ENCODE peak calls at places on chromosomes 5 and 9, in seven cellular contexts. J is Ammon's horn; K is NCI-H2029; P is amniotic epithelial cell; A is stimulated activated CD8-positive, alpha-beta memory T cell treated with anti-CD3 and anti-CD28 coated beads, Interleukin-4, amount 100 ng/mL, for 48 hours; U is left ventricle myocardium inferior; C is LHCN-M2. O is an unnamed sample.

GRCh38 chr9:20630241-20630943 is 8.1 kb upstream of the MLLT3 start:
- DNase-seq in J (no peak), K (no peak), P (peak; percentile 9), A (no peak), U (no peak), C (no peak), O (no peak)

GRCh38 chr5:83357621-83358231 is 113.8 kb upstream of the VCAN start:
- DNase-seq in J (no peak), K (no peak), P (no peak), A (no peak), U (no peak), C (no peak), O (no peak)

GRCh38 chr5:99177796-99178195 is 249.0 kb upstream of the CHD1 start:
- DNase-seq in J (no peak), K (no peak), P (no peak), A (no peak), U (no peak), C (no peak), O (no peak)

GRCh38 chr9:3346549-3346948 is 179.3 kb downstream of the RFX3 start:
- DNase-seq in J (no peak), K (no peak), P (no peak), A (no peak), U (no peak), C (no peak), O (no peak)

GRCh38 chr5:1111727-1112289 is at the start of gene SLC12A7:
- DNase-seq in J (no peak), K (peak; percentile 52), P (no peak), A (peak; percentile 73), U (peak; percentile 71), C (no peak), O (peak; percentile 79)

GRCh38 chr5:72387985-72388384 is 67.8 kb downstream of the PTCD2 start:
- DNase-seq in J (no peak), K (no peak), P (peak; percentile 73), A (no peak), U (no peak), C (peak; percentile 90), O (no peak)

GRCh38 chr5:73540192-73540591 is 25.2 kb downstream of the ANKRA2 start:
- DNase-seq in J (no peak), K (no peak), P (peak; percentile 63), A (no peak), U (no peak), C (peak; percentile 73), O (peak; percentile 2)

GRCh38 chr9:92506184-92506857 is 24.0 kb upstream of the ASPN start:
- DNase-seq in J (peak; percentile 41), K (no peak), P (peak; percentile 94), A (no peak), U (no peak), C (peak; percentile 82), O (no peak)

GRCh38 chr5:163645421-163646416 is 140.3 kb downstream of the MAT2B start:
- DNase-seq in J (no peak), K (no peak), P (no peak), A (no peak), U (no peak), C (no peak), O (no peak)

GRCh38 chr5:119031047-119031886 is 39.6 kb upstream of the DMXL1 start:
- DNase-seq in J (no peak), K (no peak), P (no peak), A (no peak), U (no peak), C (no peak), O (no peak)

GRCh38 chr9:127187231-127187956 is 65.0 kb upstream of the ANGPTL2 start:
- DNase-seq in J (no peak), K (peak; percentile 38), P (peak; percentile 99), A (no peak), U (peak; percentile 54), C (peak; percentile 97), O (no peak)

GRCh38 chr5:113683211-113683610 is 169.7 kb downstream of the YTHDC2 start:
- DNase-seq in J (no peak), K (no peak), P (no peak), A (no peak), U (no peak), C (no peak), O (no peak)

GRCh38 chr9:110444911-110445310 is 107.2 kb upstream of the TXNDC8 start:
- DNase-seq in J (no peak), K (no peak), P (peak; percentile 98), A (no peak), U (no peak), C (peak; percentile 97), O (no peak)

GRCh38 chr9:73753171-73753570 is 601.5 kb downstream of the ANXA1 start:
- DNase-seq in J (no peak), K (no peak), P (peak; percentile 42), A (no peak), U (no peak), C (no peak), O (no peak)

GRCh38 chr9:111961575-111961974 is 65.0 kb downstream of the UGCG start:
- DNase-seq in J (peak; percentile 29), K (peak; percentile 96), P (no peak), A (no peak), U (no peak), C (peak; percentile 96), O (peak; percentile 94)

GRCh38 chr5:77563475-77563874 is 71.4 kb upstream of the WDR41 start:
- DNase-seq in J (no peak), K (peak; percentile 72), P (peak; percentile 31), A (no peak), U (no peak), C (no peak), O (no peak)

GRCh38 chr5:80231243-80231642 is 24.6 kb downstream of the SERINC5 start:
- DNase-seq in J (no peak), K (no peak), P (peak; percentile 15), A (no peak), U (no peak), C (peak; percentile 84), O (no peak)

GRCh38 chr5:53063176-53063575 is 46.4 kb downstream of the MOCS2 start:
- DNase-seq in J (no peak), K (no peak), P (peak; percentile 64), A (no peak), U (no peak), C (peak; percentile 19), O (no peak)

GRCh38 chr5:85204289-85204688 is 819.6 kb upstream of the EDIL3 start:
- DNase-seq in J (no peak), K (no peak), P (no peak), A (no peak), U (no peak), C (no peak), O (no peak)

GRCh38 chr9:86407022-86407421 is 52.8 kb upstream of the TUT7 start:
- DNase-seq in J (no peak), K (no peak), P (peak; percentile 80), A (peak; percentile 47), U (no peak), C (peak; percentile 85), O (no peak)

GRCh38 chr9:35538361-35539234 is 48.7 kb downstream of the RUSC2 start:
- DNase-seq in J (peak; percentile 96), K (no peak), P (peak; percentile 80), A (no peak), U (peak; percentile 74), C (peak; percentile 73), O (no peak)

GRCh38 chr5:1107167-1108007 is 4.5 kb downstream of the SLC12A7 start:
- DNase-seq in J (no peak), K (no peak), P (no peak), A (no peak), U (no peak), C (no peak), O (no peak)

GRCh38 chr5:126575644-126576043 is 19.4 kb downstream of the ALDH7A1 start:
- DNase-seq in J (no peak), K (no peak), P (no peak), A (no peak), U (no peak), C (no peak), O (no peak)

O was measured in NCI-H510A treated with DMSO at 0.1 percent for 48 hours.